ENCODE peak calls at places on chromosomes 2 and 18, in six cellular contexts. D is HepG2, Q is GM12878, I is SK-N-SH, N is K562, O is HCT116. K is an unnamed sample.

GRCh38 chr2:74544634-74545033 is 9.1 kb downstream of the LOXL3 start:
- DNase-seq in N (peak; percentile 32), O (no peak), I (no peak), Q (no peak), D (no peak), K (no peak)

GRCh38 chr2:113910110-113910717 is 20.3 kb downstream of the ACTR3 start:
- DNase-seq in Q (no peak), O (peak; percentile 15), N (no peak), D (no peak), I (no peak), K (no peak)

GRCh38 chr2:164606557-164606956 is 14.7 kb downstream of the GRB14 start:
- DNase-seq in O (no peak), N (no peak), D (no peak), I (no peak), Q (no peak), K (no peak)

GRCh38 chr2:117820444-117820843 is 6.0 kb downstream of the DDX18 start:
- DNase-seq in Q (no peak), D (no peak), I (no peak), N (no peak), O (no peak), K (no peak)

GRCh38 chr2:102103992-102104871 is 38.3 kb upstream of the IL1R1 start:
- DNase-seq in D (no peak), N (no peak), Q (peak; percentile 67), I (no peak), O (no peak), K (no peak)

GRCh38 chr2:217986256-217986961 is 16.4 kb downstream of the TNS1 start:
- DNase-seq in Q (no peak), N (no peak), I (no peak), D (no peak), O (no peak), K (no peak)

GRCh38 chr18:66900837-66901236 is 296.9 kb upstream of the CDH19 start:
- DNase-seq in Q (no peak), O (no peak), I (no peak), N (no peak), D (peak; percentile 66), K (no peak)

GRCh38 chr2:11774600-11774999 is 28.2 kb downstream of the LPIN1 start:
- DNase-seq in Q (no peak), D (no peak), O (no peak), I (no peak), N (no peak), K (no peak)

GRCh38 chr18:42187611-42188378 is 232.8 kb downstream of the PIK3C3 start:
- DNase-seq in N (no peak), Q (peak; percentile 46), I (no peak), D (no peak), O (no peak), K (no peak)

GRCh38 chr2:230048010-230048671 is 20.6 kb downstream of the SLC16A14 start:
- DNase-seq in N (no peak), O (no peak), Q (no peak), D (no peak), I (no peak), K (no peak)

GRCh38 chr2:26462511-26463251 is 15.2 kb downstream of the OTOF start:
- DNase-seq in I (peak; percentile 81), O (peak; percentile 60), N (peak; percentile 71), D (peak; percentile 58), Q (no peak), K (peak; percentile 77)

GRCh38 chr2:126656311-126657145 is 570 bp downstream of the GYPC start:
- DNase-seq in I (no peak), D (no peak), O (no peak), Q (no peak), N (peak; percentile 73), K (peak; percentile 65)

GRCh38 chr2:231104115-231104713 is 20.6 kb downstream of the HTR2B start:
- DNase-seq in O (peak; percentile 27), N (peak; percentile 15), I (peak; percentile 42), Q (peak; percentile 55), D (peak; percentile 50), K (peak; percentile 78)

GRCh38 chr2:235347691-235348090 is 146.2 kb upstream of the AGAP1 start:
- DNase-seq in Q (no peak), I (no peak), N (peak; percentile 45), O (peak; percentile 74), D (no peak), K (no peak)

GRCh38 chr2:120480903-120481445 is 135.0 kb downstream of the INHBB start:
- DNase-seq in Q (no peak), D (peak; percentile 77), N (no peak), O (no peak), I (no peak), K (no peak)

GRCh38 chr2:216245391-216245790 is 126.9 kb downstream of the MARCHF4 start:
- DNase-seq in D (no peak), N (no peak), Q (no peak), I (no peak), O (no peak), K (no peak)

GRCh38 chr18:468841-469796 is 31.4 kb downstream of the COLEC12 start:
- DNase-seq in I (peak; percentile 33), Q (no peak), D (peak; percentile 16), N (no peak), O (no peak), K (no peak)

GRCh38 chr2:200252661-200253067 is 53.8 kb upstream of the SPATS2L start:
- DNase-seq in I (no peak), N (no peak), O (no peak), Q (no peak), D (no peak), K (no peak)

GRCh38 chr2:95329891-95330822 is 33.0 kb downstream of the KCNIP3 start:
- DNase-seq in I (peak; percentile 45), O (no peak), D (no peak), N (no peak), Q (no peak), K (no peak)

GRCh38 chr2:69177785-69178636 is 165.0 kb downstream of the ANTXR1 start:
- DNase-seq in D (peak; percentile 99), O (peak; percentile 75), I (peak; percentile 44), Q (no peak), N (peak; percentile 93), K (peak; percentile 96)

GRCh38 chr2:114068438-114068837 is 178.5 kb downstream of the ACTR3 start:
- DNase-seq in D (no peak), Q (no peak), N (peak; percentile 20), I (no peak), O (no peak), K (peak; percentile 24)

GRCh38 chr2:239893236-239893515 is 132.0 kb downstream of the NDUFA10 start:
- DNase-seq in I (no peak), O (no peak), D (no peak), Q (no peak), N (peak; percentile 55), K (no peak)

GRCh38 chr2:18934886-18935285 is 345.5 kb upstream of the NT5C1B start:
- DNase-seq in Q (no peak), I (no peak), O (no peak), D (no peak), N (no peak), K (no peak)

GRCh38 chr2:160209457-160209856 is 9.4 kb upstream of the ITGB6 start:
- DNase-seq in D (no peak), O (no peak), Q (peak; percentile 37), I (no peak), N (no peak), K (no peak)

GRCh38 chr2:144780983-144781382 is 261.1 kb upstream of the ZEB2 start:
- DNase-seq in Q (no peak), I (no peak), N (peak; percentile 14), D (no peak), O (no peak), K (no peak)

GRCh38 chr2:100891911-100892642 is 72.1 kb downstream of the NPAS2 start:
- DNase-seq in D (peak; percentile 56), Q (no peak), N (peak; percentile 37), I (no peak), O (peak; percentile 65), K (no peak)

GRCh38 chr2:212683346-212683745 is 144.7 kb upstream of the ERBB4 start:
- DNase-seq in D (no peak), N (no peak), O (no peak), Q (no peak), I (no peak), K (no peak)

GRCh38 chr2:73059106-73059505 is 12.4 kb downstream of the SFXN5 start:
- DNase-seq in Q (no peak), D (no peak), N (no peak), I (no peak), O (no peak), K (no peak)

GRCh38 chr2:100270381-100271146 is 51.7 kb downstream of the LONRF2 start:
- DNase-seq in Q (no peak), O (no peak), D (no peak), N (no peak), I (no peak), K (no peak)

GRCh38 chr2:146982393-146982846 is 862.4 kb upstream of the ACVR2A start:
- DNase-seq in O (no peak), N (no peak), Q (no peak), I (no peak), D (no peak), K (no peak)
- TF ChIP-seq REST in O (no peak), N (no peak), Q (no peak), I (no peak), D (no peak), K (no peak)

DNA sequence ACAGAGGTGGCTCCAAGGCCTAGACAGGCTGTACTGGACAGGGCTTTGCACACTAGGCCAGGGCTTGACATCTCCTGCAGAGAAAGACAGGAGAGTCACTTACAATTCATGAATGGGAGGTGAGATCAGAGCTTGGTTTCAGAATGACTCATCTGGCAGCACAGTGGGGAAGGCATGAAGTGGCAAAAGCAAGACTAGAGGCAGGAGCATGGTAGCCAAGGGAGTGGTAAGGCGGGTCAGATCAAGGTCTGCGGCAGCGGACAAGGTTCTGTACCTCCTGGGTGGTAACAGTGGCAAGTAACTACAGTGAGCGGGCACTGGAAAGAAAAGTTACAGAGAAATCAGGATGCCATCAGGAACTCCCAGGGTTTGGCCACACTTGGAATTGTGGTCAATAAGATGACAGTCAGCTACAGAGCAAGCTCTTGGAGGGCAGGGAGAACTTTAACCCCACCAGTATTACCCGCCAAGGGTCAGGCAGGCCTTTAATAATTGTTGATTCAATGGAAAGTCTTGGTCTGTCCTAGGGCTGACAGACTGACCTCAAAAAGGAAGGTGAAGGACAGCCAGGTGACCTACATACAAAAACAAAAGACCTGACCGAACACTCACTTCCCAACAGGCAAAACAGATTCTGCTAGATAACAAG is 5.7 kb downstream of the MCFD2 start:
- DNase-seq in I (no peak), N (no peak), D (peak; percentile 52), Q (peak; percentile 76), O (peak; percentile 94), K (no peak)
- H3K79me2 ChIP-seq in I (peaks cover 81% of the 10 kb centered on the region), N (peaks cover 59% of the 10 kb centered on the region), D (peaks cover 59% of the 10 kb centered on the region), Q (peaks cover 12% of the 10 kb centered on the region), O (peaks cover 64% of the 10 kb centered on the region), K (peaks cover 42% of the 10 kb centered on the region)

GRCh38 chr18:58396966-58397365 is 231.9 kb downstream of the ALPK2 start:
- DNase-seq in D (no peak), O (no peak), Q (no peak), I (no peak), N (no peak), K (no peak)
- TF ChIP-seq REST in D (no peak), O (no peak), Q (no peak), I (no peak), N (no peak), K (no peak)

GRCh38 chr2:187438459-187438858 is 9.6 kb downstream of the CALCRL start:
- DNase-seq in Q (no peak), D (no peak), I (no peak), O (no peak), N (no peak), K (no peak)
- H3K79me2 ChIP-seq in Q (no peaks in the 10 kb centered on the region), D (no peaks in the 10 kb centered on the region), I (no peaks in the 10 kb centered on the region), O (no peaks in the 10 kb centered on the region), N (no peaks in the 10 kb centered on the region), K (no peaks in the 10 kb centered on the region)

GRCh38 chr2:219969508-219969907 is 342.1 kb downstream of the SLC4A3 start:
- DNase-seq in I (no peak), D (no peak), N (no peak), O (no peak), Q (no peak), K (no peak)
- TF ChIP-seq REST in I (no peak), D (no peak), N (no peak), O (no peak), Q (no peak), K (no peak)

K was measured in GM23338.